ENCODE peak calls at places on chromosomes 12 and 14, in five cellular contexts. One of them, this sample, is unnamed.

GRCh38 chr12:5806376-5807089 is 138.5 kb downstream of the ANO2 start:
- DNase-seq in uterus: no peak
- DNase-seq in RWPE2: no peak
- DNase-seq in ovary: no peak
- DNase-seq in upper lobe of left lung: no peak
- DNase-seq in this sample: no peak

GRCh38 chr14:99511421-99512109 is 30.4 kb downstream of the CCNK start:
- DNase-seq in upper lobe of left lung: no peak
- DNase-seq in uterus: no peak
- DNase-seq in RWPE2: no peak
- DNase-seq in ovary: no peak
- DNase-seq in this sample: peak; percentile 51

GRCh38 chr12:2227360-2227759 is 174.6 kb downstream of the CACNA1C start:
- DNase-seq in uterus: no peak
- DNase-seq in upper lobe of left lung: no peak
- DNase-seq in ovary: no peak
- DNase-seq in RWPE2: no peak
- DNase-seq in this sample: no peak

GRCh38 chr14:99560946-99561683 is 42.9 kb downstream of the CCDC85C start:
- DNase-seq in RWPE2: no peak
- DNase-seq in upper lobe of left lung: peak; percentile 75
- DNase-seq in ovary: no peak
- DNase-seq in uterus: no peak
- DNase-seq in this sample: peak; percentile 64

GRCh38 chr14:23366163-23366921 is 1.4 kb upstream of the EFS start:
- DNase-seq in upper lobe of left lung: peak; percentile 92
- DNase-seq in RWPE2: peak; percentile 83
- DNase-seq in uterus: peak; percentile 83
- DNase-seq in ovary: peak; percentile 83
- DNase-seq in this sample: peak; percentile 79

GRCh38 chr12:14394317-14395058 is 29.0 kb downstream of the ATF7IP start:
- DNase-seq in RWPE2: no peak
- DNase-seq in upper lobe of left lung: no peak
- DNase-seq in uterus: peak; percentile 26
- DNase-seq in ovary: no peak
- DNase-seq in this sample: no peak

GRCh38 chr12:24754690-24755638 is 193.9 kb downstream of the BCAT1 start:
- DNase-seq in RWPE2: peak; percentile 30
- DNase-seq in ovary: no peak
- DNase-seq in uterus: no peak
- DNase-seq in upper lobe of left lung: no peak
- DNase-seq in this sample: no peak

GRCh38 chr12:106588771-106589170 is 6.0 kb downstream of the RFX4 start:
- DNase-seq in ovary: no peak
- DNase-seq in uterus: no peak
- DNase-seq in RWPE2: no peak
- DNase-seq in upper lobe of left lung: no peak
- DNase-seq in this sample: no peak

GRCh38 chr12:46436741-46437140 is 64.2 kb upstream of the SLC38A2 start:
- DNase-seq in RWPE2: no peak
- DNase-seq in upper lobe of left lung: no peak
- DNase-seq in uterus: no peak
- DNase-seq in ovary: no peak
- DNase-seq in this sample: no peak

GRCh38 chr12:42801271-42801670 is 211.7 kb upstream of the PRICKLE1 start:
- DNase-seq in ovary: no peak
- DNase-seq in uterus: no peak
- DNase-seq in RWPE2: no peak
- DNase-seq in upper lobe of left lung: no peak
- DNase-seq in this sample: no peak

GRCh38 chr12:129552996-129553750 is 350.7 kb downstream of the TMEM132D start:
- DNase-seq in RWPE2: no peak
- DNase-seq in upper lobe of left lung: no peak
- DNase-seq in ovary: no peak
- DNase-seq in uterus: no peak
- DNase-seq in this sample: no peak

GRCh38 chr14:35046751-35047536 is 872 bp downstream of the FAM177A1 start:
- DNase-seq in upper lobe of left lung: no peak
- DNase-seq in ovary: no peak
- DNase-seq in uterus: peak; percentile 49
- DNase-seq in RWPE2: peak; percentile 78
- DNase-seq in this sample: no peak

GRCh38 chr12:7486512-7486911 is 17.1 kb downstream of the CD163 start:
- DNase-seq in ovary: no peak
- DNase-seq in upper lobe of left lung: no peak
- DNase-seq in RWPE2: no peak
- DNase-seq in uterus: no peak
- DNase-seq in this sample: no peak

GRCh38 chr12:43551971-43552559 is at the start of gene ADAMTS20:
- DNase-seq in RWPE2: no peak
- DNase-seq in uterus: no peak
- DNase-seq in ovary: no peak
- DNase-seq in upper lobe of left lung: peak; percentile 66
- DNase-seq in this sample: no peak

GRCh38 chr14:104794641-104795467 is 694 bp downstream of the AKT1 start:
- DNase-seq in RWPE2: no peak
- DNase-seq in uterus: no peak
- DNase-seq in upper lobe of left lung: peak; percentile 92
- DNase-seq in ovary: no peak
- DNase-seq in this sample: no peak

GRCh38 chr14:74918380-74918779 is 4.7 kb downstream of the RPS6KL1 start:
- DNase-seq in upper lobe of left lung: peak; percentile 55
- DNase-seq in ovary: no peak
- DNase-seq in uterus: no peak
- DNase-seq in RWPE2: no peak
- DNase-seq in this sample: no peak

GRCh38 chr12:1206118-1206734 is 215.2 kb downstream of the ERC1 start:
- DNase-seq in RWPE2: no peak
- DNase-seq in ovary: no peak
- DNase-seq in upper lobe of left lung: no peak
- DNase-seq in uterus: no peak
- DNase-seq in this sample: no peak

GRCh38 chr14:100116134-100116533 is 43.3 kb downstream of the DEGS2 start:
- DNase-seq in uterus: no peak
- DNase-seq in upper lobe of left lung: no peak
- DNase-seq in RWPE2: no peak
- DNase-seq in ovary: no peak
- DNase-seq in this sample: no peak

GRCh38 chr14:24921903-24922302 is 128.0 kb downstream of the STXBP6 start:
- DNase-seq in RWPE2: no peak
- DNase-seq in uterus: no peak
- DNase-seq in upper lobe of left lung: no peak
- DNase-seq in ovary: no peak
- DNase-seq in this sample: no peak

GRCh38 chr14:84482256-84483071 is 1047.5 kb upstream of the FLRT2 start:
- DNase-seq in RWPE2: no peak
- DNase-seq in upper lobe of left lung: no peak
- DNase-seq in uterus: no peak
- DNase-seq in ovary: no peak
- DNase-seq in this sample: no peak

GRCh38 chr14:90419200-90419599 is 22.4 kb downstream of the CALM1 start:
- DNase-seq in uterus: peak; percentile 92
- DNase-seq in RWPE2: peak; percentile 98
- DNase-seq in ovary: peak; percentile 90
- DNase-seq in upper lobe of left lung: peak; percentile 70
- DNase-seq in this sample: peak; percentile 67

GRCh38 chr12:107282628-107283027 is 189.3 kb upstream of the CRY1 start:
- DNase-seq in RWPE2: no peak
- DNase-seq in uterus: no peak
- DNase-seq in upper lobe of left lung: no peak
- DNase-seq in ovary: no peak
- DNase-seq in this sample: no peak

GRCh38 chr12:10361084-10361483 is 28.8 kb downstream of the KLRK1 start:
- DNase-seq in uterus: no peak
- DNase-seq in upper lobe of left lung: no peak
- DNase-seq in ovary: no peak
- DNase-seq in RWPE2: no peak
- DNase-seq in this sample: no peak

GRCh38 chr12:70762000-70762399 is 124.8 kb upstream of the PTPRB start:
- DNase-seq in upper lobe of left lung: no peak
- DNase-seq in RWPE2: no peak
- DNase-seq in uterus: no peak
- DNase-seq in ovary: no peak
- DNase-seq in this sample: no peak

GRCh38 chr12:109594566-109595317 is 21.1 kb downstream of the MVK start:
- DNase-seq in RWPE2: no peak
- DNase-seq in uterus: no peak
- DNase-seq in upper lobe of left lung: no peak
- DNase-seq in ovary: no peak
- DNase-seq in this sample: no peak

GRCh38 chr12:46609281-46609623 is 216.5 kb downstream of the SLC38A4 start:
- DNase-seq in upper lobe of left lung: no peak
- DNase-seq in ovary: no peak
- DNase-seq in RWPE2: no peak
- DNase-seq in uterus: no peak
- DNase-seq in this sample: no peak

GRCh38 chr12:58812229-58812628 is 108.1 kb downstream of the LRIG3 start:
- DNase-seq in upper lobe of left lung: no peak
- DNase-seq in uterus: no peak
- DNase-seq in ovary: no peak
- DNase-seq in RWPE2: no peak
- DNase-seq in this sample: no peak

GRCh38 chr14:53942970-53943750 is 13.5 kb downstream of the BMP4 start:
- DNase-seq in RWPE2: no peak
- DNase-seq in ovary: no peak
- DNase-seq in uterus: no peak
- DNase-seq in upper lobe of left lung: no peak
- DNase-seq in this sample: no peak

GRCh38 chr14:101961746-101962502 is 2.4 kb upstream of the DYNC1H1 start:
- DNase-seq in ovary: no peak
- DNase-seq in RWPE2: no peak
- DNase-seq in uterus: no peak
- DNase-seq in upper lobe of left lung: no peak
- DNase-seq in this sample: no peak

GRCh38 chr14:93230539-93230938 is 23.5 kb downstream of the UBR7 start:
- DNase-seq in ovary: no peak
- DNase-seq in uterus: no peak
- DNase-seq in upper lobe of left lung: no peak
- DNase-seq in RWPE2: no peak
- DNase-seq in this sample: no peak

GRCh38 chr14:93234798-93235197 is 27.7 kb downstream of the UBR7 start:
- DNase-seq in uterus: no peak
- DNase-seq in ovary: no peak
- DNase-seq in RWPE2: peak; percentile 87
- DNase-seq in upper lobe of left lung: no peak
- DNase-seq in this sample: no peak

GRCh38 chr14:93228550-93228949 is 21.5 kb downstream of the UBR7 start:
- DNase-seq in ovary: no peak
- DNase-seq in uterus: no peak
- DNase-seq in RWPE2: no peak
- DNase-seq in upper lobe of left lung: no peak
- DNase-seq in this sample: no peak

GRCh38 chr14:93231129-93231979 is 24.3 kb downstream of the UBR7 start:
- DNase-seq in RWPE2: no peak
- DNase-seq in uterus: no peak
- DNase-seq in ovary: peak; percentile 33
- DNase-seq in upper lobe of left lung: no peak
- DNase-seq in this sample: peak; percentile 17

DNA sequence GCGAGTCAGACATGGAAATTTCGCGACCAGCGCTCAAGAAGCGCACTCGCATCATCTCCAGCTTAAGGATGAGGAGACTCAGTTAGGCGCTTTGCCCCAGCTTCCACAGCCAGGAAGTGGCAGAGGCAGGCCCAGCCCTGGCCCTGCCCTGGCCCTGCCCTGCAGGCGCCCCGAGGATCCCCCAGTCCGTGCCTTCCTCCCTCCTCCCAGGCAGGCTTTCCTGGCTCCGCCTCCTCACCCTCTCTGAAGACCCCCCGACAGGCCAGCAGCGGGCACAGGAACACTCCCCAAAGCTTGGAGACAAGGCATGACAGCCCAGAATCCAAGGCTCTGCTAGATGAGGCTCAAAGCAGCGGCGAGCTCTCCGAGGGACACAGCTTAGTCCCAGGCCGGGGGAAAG is 25.1 kb downstream of the UBR7 start:
- DNase-seq in RWPE2: no peak
- DNase-seq in upper lobe of left lung: no peak
- DNase-seq in uterus: no peak
- DNase-seq in ovary: no peak
- DNase-seq in this sample: no peak
- H3K4me3 ChIP-seq in RWPE2: no peak overlapping the region
- H3K4me3 ChIP-seq in upper lobe of left lung: no peak overlapping the region
- H3K4me3 ChIP-seq in uterus: no peak overlapping the region
- H3K4me3 ChIP-seq in ovary: no peak overlapping the region
- H3K4me3 ChIP-seq in this sample: peak overlapping the region; percentile 64

GRCh38 chr12:121808623-121809022 is 4.8 kb downstream of the SETD1B start:
- DNase-seq in uterus: no peak
- DNase-seq in ovary: no peak
- DNase-seq in RWPE2: no peak
- DNase-seq in upper lobe of left lung: no peak
- DNase-seq in this sample: no peak
- H3K36me3 ChIP-seq in uterus: no peaks in the 10 kb centered on the region
- H3K36me3 ChIP-seq in ovary: no peaks in the 10 kb centered on the region
- H3K36me3 ChIP-seq in RWPE2: peaks cover 52% of the 10 kb centered on the region
- H3K36me3 ChIP-seq in upper lobe of left lung: peaks cover 46% of the 10 kb centered on the region
- H3K36me3 ChIP-seq in this sample: peaks cover 44% of the 10 kb centered on the region

DNA sequence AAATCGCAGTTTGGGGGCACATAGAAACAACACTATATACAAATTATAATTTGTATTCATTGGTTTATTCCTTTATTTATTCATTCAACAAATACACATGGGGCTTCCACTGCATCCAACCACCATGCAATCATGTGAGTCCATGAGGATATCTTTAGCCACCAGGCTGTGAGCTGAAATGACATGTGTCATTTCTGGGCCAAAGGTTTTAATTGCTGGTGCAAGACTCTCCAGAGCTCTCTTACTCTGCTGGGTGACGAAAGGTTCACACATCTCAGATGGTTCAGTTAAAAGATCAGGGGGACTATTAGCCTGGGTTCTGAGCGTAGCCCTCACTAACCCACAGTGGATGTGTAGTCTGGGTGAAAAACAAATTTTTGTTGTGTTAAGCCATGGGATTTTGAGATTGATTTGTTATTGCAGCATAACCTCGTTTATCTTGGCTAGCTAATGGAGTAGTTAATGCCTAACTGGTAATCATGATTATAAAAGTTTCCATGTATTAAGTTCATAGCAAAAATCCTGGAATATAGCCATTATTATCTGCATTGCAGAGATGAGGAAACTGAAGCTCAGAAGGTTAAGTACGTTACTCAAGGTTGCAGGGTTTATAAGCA is 251.5 kb downstream of the RMST start:
- DNase-seq in ovary: no peak
- DNase-seq in RWPE2: no peak
- DNase-seq in upper lobe of left lung: no peak
- DNase-seq in uterus: no peak
- DNase-seq in this sample: no peak
- H3K4me3 ChIP-seq in ovary: no peak overlapping the region
- H3K4me3 ChIP-seq in RWPE2: no peak overlapping the region
- H3K4me3 ChIP-seq in upper lobe of left lung: no peak overlapping the region
- H3K4me3 ChIP-seq in uterus: no peak overlapping the region
- H3K4me3 ChIP-seq in this sample: no peak overlapping the region

GRCh38 chr12:95099270-95099790 is 25.9 kb upstream of the NR2C1 start:
- DNase-seq in upper lobe of left lung: no peak
- DNase-seq in RWPE2: no peak
- DNase-seq in ovary: no peak
- DNase-seq in uterus: no peak
- DNase-seq in this sample: no peak

GRCh38 chr12:95096852-95097251 is 23.4 kb upstream of the NR2C1 start:
- DNase-seq in upper lobe of left lung: no peak
- DNase-seq in RWPE2: no peak
- DNase-seq in uterus: peak; percentile 68
- DNase-seq in ovary: peak; percentile 25
- DNase-seq in this sample: no peak

GRCh38 chr12:95100264-95101190 is 27.1 kb upstream of the NR2C1 start:
- DNase-seq in uterus: no peak
- DNase-seq in ovary: no peak
- DNase-seq in upper lobe of left lung: no peak
- DNase-seq in RWPE2: no peak
- DNase-seq in this sample: no peak

GRCh38 chr12:95096378-95096777 is 23.0 kb upstream of the NR2C1 start:
- DNase-seq in ovary: no peak
- DNase-seq in uterus: no peak
- DNase-seq in upper lobe of left lung: no peak
- DNase-seq in RWPE2: no peak
- DNase-seq in this sample: no peak
- H3K36me3 ChIP-seq in ovary: no peaks in the 10 kb centered on the region
- H3K36me3 ChIP-seq in uterus: no peaks in the 10 kb centered on the region
- H3K36me3 ChIP-seq in upper lobe of left lung: peaks cover 46% of the 10 kb centered on the region
- H3K36me3 ChIP-seq in RWPE2: peaks cover 84% of the 10 kb centered on the region
- H3K36me3 ChIP-seq in this sample: peaks cover 18% of the 10 kb centered on the region

This sample was measured in left ventricle myocardium inferior.